ENCODE peak calls at places on chromosomes 6 and 20, in five cellular contexts. V is RCC 7860, M is endothelial cell, J is hippocampal formation, E is GM12864. P is an unnamed sample.

GRCh38 chr6:74073896-74074295 is 377.9 kb downstream of the CD109 start:
- DNase-seq in V (no peak), M (no peak), J (no peak), E (no peak), P (no peak)

GRCh38 chr6:123168892-123169851 is 173.1 kb downstream of the CLVS2 start:
- DNase-seq in V (no peak), M (no peak), J (no peak), E (no peak), P (no peak)

GRCh38 chr6:129493396-129493902 is 216.5 kb downstream of the ARHGAP18 start:
- DNase-seq in V (peak), M (no peak), J (no peak), E (no peak), P (no peak)

GRCh38 chr6:21883929-21884328 is 290.4 kb downstream of the SOX4 start:
- DNase-seq in V (no peak), M (no peak), J (no peak), E (no peak), P (no peak)

GRCh38 chr6:136593748-136594490 is 43.7 kb upstream of the MAP7 start:
- DNase-seq in V (peak), M (no peak), J (peak), E (peak), P (peak)

GRCh38 chr6:109892451-109893435 is 85.4 kb upstream of the GPR6 start:
- DNase-seq in V (no peak), M (no peak), J (no peak), E (no peak), P (no peak)

GRCh38 chr6:157123245-157123644 is 200.1 kb downstream of the TMEM242 start:
- DNase-seq in V (no peak), M (no peak), J (no peak), E (no peak), P (no peak)

GRCh38 chr6:63899550-63899949 is 263.9 kb downstream of the PHF3 start:
- DNase-seq in V (no peak), M (no peak), J (no peak), E (no peak), P (no peak)

GRCh38 chr6:1237636-1238035 is 74.3 kb upstream of the FOXQ1 start:
- DNase-seq in V (no peak), M (no peak), J (no peak), E (no peak), P (no peak)

GRCh38 chr6:111581957-111582356 is 23.7 kb downstream of the TRAF3IP2 start:
- DNase-seq in V (peak), M (no peak), J (no peak), E (no peak), P (no peak)

GRCh38 chr6:136095961-136096360 is 154.2 kb downstream of the MTFR2 start:
- DNase-seq in V (no peak), M (no peak), J (no peak), E (no peak), P (no peak)

GRCh38 chr6:116572162-116572561 is 858 bp downstream of the RWDD1 start:
- DNase-seq in V (no peak), M (no peak), J (no peak), E (no peak), P (no peak)

GRCh38 chr6:105744815-105745214 is 341.3 kb upstream of the PRDM1 start:
- DNase-seq in V (no peak), M (no peak), J (no peak), E (no peak), P (no peak)

GRCh38 chr6:37784585-37784967 is 35.0 kb upstream of the ZFAND3 start:
- DNase-seq in V (no peak), M (no peak), J (no peak), E (no peak), P (no peak)

GRCh38 chr6:87907521-87907920 is 140.1 kb upstream of the SPACA1 start:
- DNase-seq in V (peak), M (no peak), J (no peak), E (no peak), P (peak)

GRCh38 chr6:106125925-106126435 is 39.8 kb downstream of the PRDM1 start:
- DNase-seq in V (peak), M (no peak), J (no peak), E (peak), P (no peak)

GRCh38 chr20:36775196-36775595 is 1.6 kb upstream of the DSN1 start:
- DNase-seq in V (no peak), M (no peak), J (no peak), E (no peak), P (no peak)

GRCh38 chr6:88680654-88681053 is 282.8 kb downstream of the RNGTT start:
- DNase-seq in V (no peak), M (no peak), J (no peak), E (no peak), P (no peak)

GRCh38 chr6:35713426-35713825 is 23.4 kb upstream of the ARMC12 start:
- DNase-seq in V (no peak), M (no peak), J (no peak), E (no peak), P (no peak)

GRCh38 chr20:23260181-23260840 is 90.3 kb upstream of the NXT1 start:
- DNase-seq in V (no peak), M (no peak), J (no peak), E (no peak), P (no peak)

P was measured in immature natural killer cell.